ENCODE peak calls at places on chromosome 19, in eight cellular contexts. S, L, W, P, I, M, F and D are unnamed samples.

GRCh38 chr19:46951236-46951986 is 68.2 kb upstream of the NPAS1 start:
- DNase-seq in S (peak; percentile 46), L (no peak), W (no peak), P (no peak), I (no peak), M (no peak), F (no peak), D (no peak)

GRCh38 chr19:3443840-3444694 is 36.3 kb downstream of the SMIM24 start:
- DNase-seq in S (no peak), L (no peak), W (no peak), P (no peak), I (no peak), M (no peak), F (no peak), D (no peak)

GRCh38 chr19:19081642-19082151 is 17.9 kb downstream of the SLC25A42 start:
- DNase-seq in S (no peak), L (peak; percentile 84), W (peak; percentile 19), P (no peak), I (no peak), M (no peak), F (no peak), D (no peak)

GRCh38 chr19:2041686-2042484 is 9.2 kb downstream of the MKNK2 start:
- DNase-seq in S (peak; percentile 100), L (peak; percentile 99), W (peak; percentile 95), P (peak; percentile 100), I (peak; percentile 94), M (peak; percentile 61), F (peak; percentile 82), D (peak; percentile 99)

GRCh38 chr19:14022469-14022868 is 5.5 kb upstream of the RLN3 start:
- DNase-seq in S (no peak), L (no peak), W (no peak), P (no peak), I (no peak), M (no peak), F (no peak), D (no peak)

GRCh38 chr19:52369463-52370340 is at the start of gene ZNF880:
- DNase-seq in S (peak; percentile 95), L (peak; percentile 95), W (peak; percentile 97), P (peak; percentile 41), I (peak; percentile 51), M (peak; percentile 93), F (no peak), D (peak; percentile 92)

GRCh38 chr19:15589760-15590451 is 25.1 kb upstream of the CYP4F8 start:
- DNase-seq in S (no peak), L (no peak), W (no peak), P (no peak), I (no peak), M (no peak), F (no peak), D (no peak)

GRCh38 chr19:33810821-33811220 is 14.2 kb downstream of the KCTD15 start:
- DNase-seq in S (no peak), L (no peak), W (no peak), P (no peak), I (no peak), M (no peak), F (no peak), D (no peak)

GRCh38 chr19:8366121-8366581 is 2.2 kb downstream of the ANGPTL4 start:
- DNase-seq in S (no peak), L (no peak), W (no peak), P (no peak), I (no peak), M (no peak), F (no peak), D (no peak)

GRCh38 chr19:49983645-49984229 is 22.8 kb upstream of the SIGLEC11 start:
- DNase-seq in S (peak; percentile 90), L (no peak), W (peak; percentile 84), P (peak; percentile 50), I (peak; percentile 15), M (peak; percentile 56), F (peak; percentile 64), D (peak; percentile 67)

GRCh38 chr19:19591133-19591825 is 27.2 kb downstream of the PBX4 start:
- DNase-seq in S (peak; percentile 70), L (no peak), W (no peak), P (peak; percentile 11), I (no peak), M (peak; percentile 94), F (peak; percentile 85), D (peak; percentile 53)

GRCh38 chr19:10660346-10660745 is 6.2 kb downstream of the ILF3 start:
- DNase-seq in S (no peak), L (no peak), W (no peak), P (no peak), I (no peak), M (no peak), F (no peak), D (no peak)

GRCh38 chr19:6012416-6013170 is 34.7 kb upstream of the RANBP3 start:
- DNase-seq in S (no peak), L (no peak), W (no peak), P (no peak), I (no peak), M (no peak), F (no peak), D (no peak)

GRCh38 chr19:16040642-16041041 is 35.7 kb upstream of the TPM4 start:
- DNase-seq in S (no peak), L (no peak), W (no peak), P (no peak), I (no peak), M (no peak), F (no peak), D (no peak)

GRCh38 chr19:2255982-2256685 is at the start of gene JSRP1:
- DNase-seq in S (no peak), L (no peak), W (no peak), P (no peak), I (no peak), M (no peak), F (no peak), D (no peak)

GRCh38 chr19:19749332-19750130 is 16.6 kb upstream of the ZNF14 start:
- DNase-seq in S (no peak), L (no peak), W (no peak), P (no peak), I (no peak), M (no peak), F (no peak), D (peak; percentile 17)

GRCh38 chr19:48881741-48882657 is 9.8 kb downstream of the PPP1R15A start:
- DNase-seq in S (no peak), L (no peak), W (peak; percentile 58), P (no peak), I (no peak), M (no peak), F (no peak), D (no peak)

GRCh38 chr19:29546583-29547190 is 20.9 kb downstream of the VSTM2B start:
- DNase-seq in S (no peak), L (peak; percentile 17), W (no peak), P (no peak), I (no peak), M (no peak), F (no peak), D (no peak)

GRCh38 chr19:45693168-45693788 is 812 bp downstream of the QPCTL start:
- DNase-seq in S (peak; percentile 87), L (peak; percentile 86), W (peak; percentile 86), P (peak; percentile 67), I (peak; percentile 46), M (peak; percentile 80), F (peak; percentile 39), D (peak; percentile 86)

GRCh38 chr19:50565984-50566903 is 2.0 kb downstream of the LRRC4B start:
- DNase-seq in S (peak; percentile 41), L (no peak), W (no peak), P (no peak), I (no peak), M (no peak), F (no peak), D (no peak)

GRCh38 chr19:51295382-51296126 is 15.9 kb upstream of the IGLON5 start:
- DNase-seq in S (no peak), L (no peak), W (no peak), P (no peak), I (no peak), M (no peak), F (no peak), D (no peak)